ENCODE peak calls at places on chromosomes 7 and 10, in four cellular contexts. One of them, this sample, is unnamed. For H3K9me3, the result is how much of the 10 kb centered on the place peaks cover.

GRCh38 chr7:104980969-104981670 is 32.9 kb upstream of the KMT2E start:
- DNase-seq in CD4-positive, CD25-positive, alpha-beta regulatory T cell: peak
- DNase-seq in lung: no peak
- DNase-seq in CD8-positive, alpha-beta T cell: no peak
- DNase-seq in this sample: no peak

GRCh38 chr7:12130664-12131063 is 80.4 kb upstream of the TMEM106B start:
- DNase-seq in CD4-positive, CD25-positive, alpha-beta regulatory T cell: no peak
- DNase-seq in lung: no peak
- DNase-seq in CD8-positive, alpha-beta T cell: no peak
- DNase-seq in this sample: no peak

GRCh38 chr7:20310963-20311742 is 19.5 kb upstream of the ITGB8 start:
- DNase-seq in CD4-positive, CD25-positive, alpha-beta regulatory T cell: peak
- DNase-seq in lung: no peak
- DNase-seq in CD8-positive, alpha-beta T cell: no peak
- DNase-seq in this sample: no peak

GRCh38 chr7:24370541-24370940 is 86.6 kb downstream of the NPY start:
- DNase-seq in CD4-positive, CD25-positive, alpha-beta regulatory T cell: no peak
- DNase-seq in lung: no peak
- DNase-seq in CD8-positive, alpha-beta T cell: no peak
- DNase-seq in this sample: no peak

GRCh38 chr10:50851884-50852671 is 33.3 kb downstream of the A1CF start:
- DNase-seq in CD4-positive, CD25-positive, alpha-beta regulatory T cell: no peak
- DNase-seq in lung: no peak
- DNase-seq in CD8-positive, alpha-beta T cell: no peak
- DNase-seq in this sample: no peak

GRCh38 chr10:113916053-113916452 is 61.6 kb downstream of the NHLRC2 start:
- DNase-seq in CD4-positive, CD25-positive, alpha-beta regulatory T cell: no peak
- DNase-seq in lung: no peak
- DNase-seq in CD8-positive, alpha-beta T cell: no peak
- DNase-seq in this sample: no peak

GRCh38 chr10:70672993-70673928 is 955 bp downstream of the ADAMTS14 start:
- DNase-seq in CD4-positive, CD25-positive, alpha-beta regulatory T cell: no peak
- DNase-seq in lung: no peak
- DNase-seq in CD8-positive, alpha-beta T cell: no peak
- DNase-seq in this sample: no peak

GRCh38 chr10:55550241-55550640 is 749.2 kb upstream of the PCDH15 start:
- DNase-seq in CD4-positive, CD25-positive, alpha-beta regulatory T cell: no peak
- DNase-seq in lung: no peak
- DNase-seq in CD8-positive, alpha-beta T cell: no peak
- DNase-seq in this sample: no peak

GRCh38 chr10:77036993-77037734 is 600.4 kb downstream of the KCNMA1 start:
- DNase-seq in CD4-positive, CD25-positive, alpha-beta regulatory T cell: peak
- DNase-seq in lung: no peak
- DNase-seq in CD8-positive, alpha-beta T cell: no peak
- DNase-seq in this sample: no peak

GRCh38 chr10:85614566-85614965 is 752.0 kb downstream of the GRID1 start:
- DNase-seq in CD4-positive, CD25-positive, alpha-beta regulatory T cell: no peak
- DNase-seq in lung: no peak
- DNase-seq in CD8-positive, alpha-beta T cell: no peak
- DNase-seq in this sample: no peak

GRCh38 chr7:71459137-71459536 is 327.2 kb downstream of the GALNT17 start:
- DNase-seq in CD4-positive, CD25-positive, alpha-beta regulatory T cell: no peak
- DNase-seq in lung: no peak
- DNase-seq in CD8-positive, alpha-beta T cell: no peak
- DNase-seq in this sample: no peak

GRCh38 chr7:155188357-155188756 is 109.3 kb upstream of the INSIG1 start:
- DNase-seq in CD4-positive, CD25-positive, alpha-beta regulatory T cell: peak
- DNase-seq in lung: no peak
- DNase-seq in CD8-positive, alpha-beta T cell: no peak
- DNase-seq in this sample: no peak

GRCh38 chr10:77393821-77394501 is 243.6 kb downstream of the KCNMA1 start:
- DNase-seq in CD4-positive, CD25-positive, alpha-beta regulatory T cell: no peak
- DNase-seq in lung: no peak
- DNase-seq in CD8-positive, alpha-beta T cell: no peak
- DNase-seq in this sample: no peak

GRCh38 chr7:92635538-92635937 is 45.3 kb upstream of the FAM133B start:
- DNase-seq in CD4-positive, CD25-positive, alpha-beta regulatory T cell: no peak
- DNase-seq in lung: no peak
- DNase-seq in CD8-positive, alpha-beta T cell: no peak
- DNase-seq in this sample: no peak

GRCh38 chr10:84329986-84330651 is 1.7 kb downstream of the CCSER2 start:
- DNase-seq in CD4-positive, CD25-positive, alpha-beta regulatory T cell: peak
- DNase-seq in lung: no peak
- DNase-seq in CD8-positive, alpha-beta T cell: peak
- DNase-seq in this sample: peak

DNA sequence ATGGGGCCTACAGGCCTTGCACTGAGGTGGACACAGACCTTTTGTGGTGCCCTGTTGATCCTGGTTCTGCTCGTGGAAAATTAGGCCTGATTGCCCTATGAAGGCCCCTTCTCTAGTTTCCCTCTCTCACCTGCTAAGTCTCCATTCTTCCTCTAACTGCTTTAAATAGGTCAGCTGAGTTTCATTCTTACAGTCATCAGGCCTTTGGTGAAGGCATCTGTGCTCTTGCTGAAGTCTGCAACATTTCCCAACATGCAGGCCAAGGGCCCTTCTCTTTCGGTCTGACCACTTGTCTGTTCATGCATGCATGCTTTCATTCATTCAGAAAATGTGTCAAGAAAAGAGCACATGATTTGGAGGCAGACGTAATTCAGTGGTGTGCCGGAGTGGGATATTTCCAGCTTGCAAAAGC is 244.0 kb downstream of the BUB3 start:
- DNase-seq in CD4-positive, CD25-positive, alpha-beta regulatory T cell: no peak
- DNase-seq in lung: no peak
- DNase-seq in CD8-positive, alpha-beta T cell: no peak
- DNase-seq in this sample: no peak
- H3K9me3 ChIP-seq in CD4-positive, CD25-positive, alpha-beta regulatory T cell: under half
- H3K9me3 ChIP-seq in lung: under half
- H3K9me3 ChIP-seq in CD8-positive, alpha-beta T cell: under half
- H3K9me3 ChIP-seq in this sample: under half

GRCh38 chr7:156219307-156220077 is 407.2 kb upstream of the SHH start:
- DNase-seq in CD4-positive, CD25-positive, alpha-beta regulatory T cell: no peak
- DNase-seq in lung: no peak
- DNase-seq in CD8-positive, alpha-beta T cell: no peak
- DNase-seq in this sample: no peak
- H3K9me3 ChIP-seq in CD4-positive, CD25-positive, alpha-beta regulatory T cell: under half
- H3K9me3 ChIP-seq in lung: under half
- H3K9me3 ChIP-seq in CD8-positive, alpha-beta T cell: under half
- H3K9me3 ChIP-seq in this sample: under half

DNA sequence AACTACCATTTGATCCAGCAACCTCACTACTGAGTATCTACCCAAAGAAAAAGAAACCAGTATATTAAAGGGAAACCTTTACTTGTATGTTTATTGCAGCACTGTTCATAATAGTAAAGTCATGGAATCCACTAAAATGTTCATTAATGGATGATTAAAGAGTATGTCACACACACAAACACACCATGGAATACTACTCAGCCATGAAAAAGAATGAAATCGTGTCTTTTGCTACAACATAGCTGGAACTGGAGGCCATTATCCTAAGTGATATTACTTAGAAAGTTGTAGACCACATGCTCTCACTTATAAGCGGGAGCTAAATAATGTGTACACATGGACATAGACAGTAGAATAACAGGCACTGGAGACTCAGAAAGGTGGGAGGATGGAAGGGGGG is 203.0 kb upstream of the SLC26A5 start:
- DNase-seq in CD4-positive, CD25-positive, alpha-beta regulatory T cell: no peak
- DNase-seq in lung: no peak
- DNase-seq in CD8-positive, alpha-beta T cell: no peak
- DNase-seq in this sample: no peak
- H3K9me3 ChIP-seq in CD4-positive, CD25-positive, alpha-beta regulatory T cell: under half
- H3K9me3 ChIP-seq in lung: under half
- H3K9me3 ChIP-seq in CD8-positive, alpha-beta T cell: under half
- H3K9me3 ChIP-seq in this sample: under half

GRCh38 chr7:129143724-129144094 is 798 bp upstream of the TSPAN33 start:
- DNase-seq in CD4-positive, CD25-positive, alpha-beta regulatory T cell: no peak
- DNase-seq in lung: no peak
- DNase-seq in CD8-positive, alpha-beta T cell: no peak
- DNase-seq in this sample: no peak

GRCh38 chr7:129147723-129148122 is 3.2 kb downstream of the TSPAN33 start:
- DNase-seq in CD4-positive, CD25-positive, alpha-beta regulatory T cell: no peak
- DNase-seq in lung: no peak
- DNase-seq in CD8-positive, alpha-beta T cell: no peak
- DNase-seq in this sample: no peak

GRCh38 chr7:129146237-129146979 is 1.9 kb downstream of the TSPAN33 start:
- DNase-seq in CD4-positive, CD25-positive, alpha-beta regulatory T cell: no peak
- DNase-seq in lung: no peak
- DNase-seq in CD8-positive, alpha-beta T cell: no peak
- DNase-seq in this sample: no peak

GRCh38 chr7:129144834-129145668 is 544 bp downstream of the TSPAN33 start:
- DNase-seq in CD4-positive, CD25-positive, alpha-beta regulatory T cell: no peak
- DNase-seq in lung: no peak
- DNase-seq in CD8-positive, alpha-beta T cell: peak
- DNase-seq in this sample: no peak

GRCh38 chr7:129144095-129144833 is at the start of gene TSPAN33:
- DNase-seq in CD4-positive, CD25-positive, alpha-beta regulatory T cell: peak
- DNase-seq in lung: peak
- DNase-seq in CD8-positive, alpha-beta T cell: peak
- DNase-seq in this sample: peak
- H3K9me3 ChIP-seq in CD4-positive, CD25-positive, alpha-beta regulatory T cell: under half
- H3K9me3 ChIP-seq in lung: under half
- H3K9me3 ChIP-seq in CD8-positive, alpha-beta T cell: under half
- H3K9me3 ChIP-seq in this sample: under half

DNA sequence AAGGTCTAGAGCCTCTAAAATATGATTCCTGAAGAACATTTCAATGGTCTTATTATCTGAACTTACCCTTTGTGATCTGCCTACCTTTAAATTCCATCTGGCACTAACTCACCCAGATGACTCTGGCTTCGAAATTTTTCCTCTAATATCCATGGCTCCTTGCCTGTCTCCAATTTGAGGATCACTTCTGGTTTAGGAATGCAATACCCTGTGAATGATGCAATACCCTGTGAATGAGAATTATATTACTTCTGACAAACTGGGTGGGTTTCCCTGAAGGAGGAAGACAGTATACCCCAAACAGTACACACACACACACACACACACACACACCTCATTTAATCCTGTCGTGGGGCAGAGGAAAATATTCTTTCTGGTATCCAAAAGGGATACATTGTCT is 115.3 kb downstream of the ZNF33B start:
- DNase-seq in CD4-positive, CD25-positive, alpha-beta regulatory T cell: no peak
- DNase-seq in lung: no peak
- DNase-seq in CD8-positive, alpha-beta T cell: no peak
- DNase-seq in this sample: no peak
- H3K9me3 ChIP-seq in CD4-positive, CD25-positive, alpha-beta regulatory T cell: half or more
- H3K9me3 ChIP-seq in lung: under half
- H3K9me3 ChIP-seq in CD8-positive, alpha-beta T cell: half or more
- H3K9me3 ChIP-seq in this sample: under half

DNA sequence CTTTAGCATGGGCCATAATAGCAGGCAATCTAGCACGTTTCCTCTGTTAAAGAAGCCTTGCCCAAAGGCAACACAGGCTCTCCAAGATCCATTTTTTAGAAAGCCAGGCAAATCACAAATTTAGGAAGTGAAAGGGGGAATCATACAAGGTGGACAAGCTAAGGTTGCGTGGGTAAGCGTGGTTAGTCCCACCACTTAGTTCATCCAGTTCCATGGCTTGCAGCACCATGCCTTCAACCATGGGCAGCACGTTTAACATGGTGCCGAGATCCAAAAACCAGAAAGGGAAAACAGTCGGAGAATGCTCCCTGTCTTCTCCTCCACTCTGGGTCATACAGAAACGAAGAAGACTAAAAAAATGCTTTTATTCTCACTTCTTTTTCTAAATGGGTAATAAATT is 234.4 kb upstream of the IMMP2L start:
- DNase-seq in CD4-positive, CD25-positive, alpha-beta regulatory T cell: peak
- DNase-seq in lung: no peak
- DNase-seq in CD8-positive, alpha-beta T cell: no peak
- DNase-seq in this sample: no peak
- H3K9me3 ChIP-seq in CD4-positive, CD25-positive, alpha-beta regulatory T cell: half or more
- H3K9me3 ChIP-seq in lung: under half
- H3K9me3 ChIP-seq in CD8-positive, alpha-beta T cell: under half
- H3K9me3 ChIP-seq in this sample: under half

GRCh38 chr7:126760914-126761577 is 491.7 kb downstream of the GRM8 start:
- DNase-seq in CD4-positive, CD25-positive, alpha-beta regulatory T cell: no peak
- DNase-seq in lung: no peak
- DNase-seq in CD8-positive, alpha-beta T cell: no peak
- DNase-seq in this sample: no peak
- H3K9me3 ChIP-seq in CD4-positive, CD25-positive, alpha-beta regulatory T cell: under half
- H3K9me3 ChIP-seq in lung: under half
- H3K9me3 ChIP-seq in CD8-positive, alpha-beta T cell: under half
- H3K9me3 ChIP-seq in this sample: under half

DNA sequence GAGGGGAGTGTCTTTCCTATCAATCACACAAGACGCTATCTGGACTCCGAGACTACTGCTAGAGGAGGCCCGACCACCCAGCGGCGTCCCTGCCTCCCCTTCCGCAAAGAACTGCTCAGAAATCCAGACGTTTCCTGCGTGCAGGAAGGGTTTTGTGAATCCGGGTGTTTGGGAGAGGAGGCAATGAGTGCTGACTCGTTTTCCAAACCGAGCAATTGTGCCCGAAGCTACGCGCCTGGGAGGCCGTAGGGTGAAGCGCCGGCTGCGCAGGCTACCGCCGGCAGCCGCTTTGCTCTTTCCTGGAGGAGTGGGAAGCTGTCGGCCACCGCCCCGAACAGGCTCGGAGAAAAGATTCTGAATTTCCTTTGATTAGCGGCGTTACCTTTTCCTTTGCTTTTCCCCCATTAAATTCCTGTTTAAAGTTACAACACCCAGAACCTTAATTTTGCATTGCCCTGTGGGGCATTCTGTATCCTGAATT is 5.3 kb downstream of the VAX1 start:
- DNase-seq in CD4-positive, CD25-positive, alpha-beta regulatory T cell: no peak
- DNase-seq in lung: no peak
- DNase-seq in CD8-positive, alpha-beta T cell: no peak
- DNase-seq in this sample: no peak
- H3K9me3 ChIP-seq in CD4-positive, CD25-positive, alpha-beta regulatory T cell: under half
- H3K9me3 ChIP-seq in lung: under half
- H3K9me3 ChIP-seq in CD8-positive, alpha-beta T cell: under half
- H3K9me3 ChIP-seq in this sample: under half

GRCh38 chr7:157996359-157997079 is 591.1 kb downstream of the PTPRN2 start:
- DNase-seq in CD4-positive, CD25-positive, alpha-beta regulatory T cell: no peak
- DNase-seq in lung: no peak
- DNase-seq in CD8-positive, alpha-beta T cell: no peak
- DNase-seq in this sample: no peak
- H3K9me3 ChIP-seq in CD4-positive, CD25-positive, alpha-beta regulatory T cell: under half
- H3K9me3 ChIP-seq in lung: under half
- H3K9me3 ChIP-seq in CD8-positive, alpha-beta T cell: under half
- H3K9me3 ChIP-seq in this sample: under half

This sample was measured in CD8-positive, alpha-beta memory T cell.